ENCODE peak calls at places on chromosomes 4 and X, in six cellular contexts. R, N, X, J, H and S are unnamed samples.

GRCh38 chr4:124146071-124146470 is 566.5 kb downstream of the ANKRD50 start:
- DNase-seq in R (no peak), N (no peak), J (no peak), X (no peak), H (no peak), S (no peak)

GRCh38 chr4:183485411-183486160 is 19.3 kb upstream of the ING2 start:
- DNase-seq in N (no peak), J (no peak), X (no peak), R (no peak), H (no peak), S (no peak)

GRCh38 chr4:1572964-1573720 is 111.0 kb downstream of the FAM53A start:
- DNase-seq in X (no peak), N (no peak), H (no peak), R (no peak), J (no peak), S (no peak)

GRCh38 chr4:183284229-183284628 is 35.8 kb downstream of the CLDN22 start:
- DNase-seq in H (no peak), X (no peak), R (no peak), J (no peak), N (no peak), S (no peak)

GRCh38 chrX:78199851-78200250 is 60.4 kb upstream of the TAF9B start:
- DNase-seq in R (no peak), X (peak; percentile 47), H (no peak), N (peak; percentile 31), J (no peak), S (no peak)

GRCh38 chr4:114087596-114088230 is 108.3 kb upstream of the ARSJ start:
- DNase-seq in R (no peak), X (no peak), J (no peak), N (no peak), H (no peak), S (no peak)

GRCh38 chrX:131366387-131366786 is 77.3 kb upstream of the IGSF1 start:
- DNase-seq in H (no peak), N (peak; percentile 27), X (no peak), J (no peak), R (no peak), S (no peak)

GRCh38 chr4:98262431-98262830 is 1.2 kb downstream of the RAP1GDS1 start:
- DNase-seq in H (no peak), N (no peak), R (no peak), X (no peak), J (no peak), S (no peak)

GRCh38 chrX:101117701-101118100 is 19.7 kb downstream of the CENPI start:
- DNase-seq in J (no peak), R (no peak), H (no peak), X (no peak), N (no peak), S (no peak)

GRCh38 chr4:143089291-143089690 is 95.4 kb upstream of the USP38 start:
- DNase-seq in X (no peak), R (no peak), H (no peak), J (no peak), N (no peak), S (no peak)

GRCh38 chr4:78079701-78080430 is 22.7 kb downstream of the FRAS1 start:
- DNase-seq in N (no peak), J (no peak), X (no peak), R (no peak), H (no peak), S (no peak)

GRCh38 chrX:135114392-135114791 is 5.9 kb downstream of the ETDB start:
- DNase-seq in R (no peak), X (no peak), J (peak; percentile 61), H (no peak), N (no peak), S (no peak)

GRCh38 chr4:104975617-104976016 is 171.1 kb upstream of the TET2 start:
- DNase-seq in X (no peak), R (no peak), J (no peak), N (no peak), H (no peak), S (no peak)

GRCh38 chr4:6716958-6717655 is 1.1 kb downstream of the BLOC1S4 start:
- DNase-seq in N (no peak), X (no peak), J (no peak), H (no peak), R (no peak), S (no peak)

GRCh38 chr4:158808399-158808798 is 39.6 kb downstream of the FNIP2 start:
- DNase-seq in N (no peak), J (no peak), H (no peak), X (no peak), R (no peak), S (no peak)

GRCh38 chr4:1402516-1403101 is 3.6 kb downstream of the NKX1-1 start:
- DNase-seq in H (no peak), N (no peak), J (no peak), X (no peak), R (peak; percentile 18), S (peak; percentile 25)

GRCh38 chr4:154707877-154708276 is 35.9 kb upstream of the LRAT start:
- DNase-seq in X (no peak), R (no peak), J (no peak), N (no peak), H (no peak), S (no peak)

GRCh38 chrX:115023139-115023538 is 5.7 kb upstream of the IL13RA2 start:
- DNase-seq in J (no peak), X (no peak), R (no peak), N (no peak), H (no peak), S (no peak)

GRCh38 chr4:174658246-174658645 is 136.0 kb upstream of the HPGD start:
- DNase-seq in X (no peak), N (no peak), R (no peak), J (no peak), H (no peak), S (no peak)

GRCh38 chrX:47595701-47596655 is 13.7 kb downstream of the TIMP1 start:
- DNase-seq in J (no peak), X (no peak), N (no peak), H (no peak), R (no peak), S (no peak)

GRCh38 chr4:128601992-128602695 is 207.4 kb upstream of the JADE1 start:
- DNase-seq in N (no peak), X (peak; percentile 37), J (no peak), H (peak; percentile 30), R (no peak), S (no peak)

GRCh38 chr4:186932631-186933150 is 209.0 kb upstream of the FAT1 start:
- DNase-seq in H (no peak), X (no peak), R (no peak), N (peak; percentile 29), J (no peak), S (no peak)

GRCh38 chrX:152915541-152916241 is 17.8 kb downstream of the ZNF185 start:
- DNase-seq in X (peak; percentile 73), H (peak; percentile 65), R (peak; percentile 62), J (no peak), N (peak; percentile 22), S (peak; percentile 68)

GRCh38 chr4:101967697-101968346 is 177.3 kb downstream of the BANK1 start:
- DNase-seq in R (no peak), J (no peak), N (no peak), X (no peak), H (no peak), S (no peak)
- TF ChIP-seq TAF1 in R (no peak), J (no peak), N (no peak), X (no peak), H (no peak), S (no peak)

GRCh38 chr4:168734703-168735688 is 238.1 kb downstream of the PALLD start:
- DNase-seq in J (no peak), H (no peak), N (no peak), X (no peak), R (no peak), S (no peak)
- TF ChIP-seq POLR2AphosphoS5 in J (no peak), H (no peak), N (no peak), X (no peak), R (no peak), S (no peak)

DNA sequence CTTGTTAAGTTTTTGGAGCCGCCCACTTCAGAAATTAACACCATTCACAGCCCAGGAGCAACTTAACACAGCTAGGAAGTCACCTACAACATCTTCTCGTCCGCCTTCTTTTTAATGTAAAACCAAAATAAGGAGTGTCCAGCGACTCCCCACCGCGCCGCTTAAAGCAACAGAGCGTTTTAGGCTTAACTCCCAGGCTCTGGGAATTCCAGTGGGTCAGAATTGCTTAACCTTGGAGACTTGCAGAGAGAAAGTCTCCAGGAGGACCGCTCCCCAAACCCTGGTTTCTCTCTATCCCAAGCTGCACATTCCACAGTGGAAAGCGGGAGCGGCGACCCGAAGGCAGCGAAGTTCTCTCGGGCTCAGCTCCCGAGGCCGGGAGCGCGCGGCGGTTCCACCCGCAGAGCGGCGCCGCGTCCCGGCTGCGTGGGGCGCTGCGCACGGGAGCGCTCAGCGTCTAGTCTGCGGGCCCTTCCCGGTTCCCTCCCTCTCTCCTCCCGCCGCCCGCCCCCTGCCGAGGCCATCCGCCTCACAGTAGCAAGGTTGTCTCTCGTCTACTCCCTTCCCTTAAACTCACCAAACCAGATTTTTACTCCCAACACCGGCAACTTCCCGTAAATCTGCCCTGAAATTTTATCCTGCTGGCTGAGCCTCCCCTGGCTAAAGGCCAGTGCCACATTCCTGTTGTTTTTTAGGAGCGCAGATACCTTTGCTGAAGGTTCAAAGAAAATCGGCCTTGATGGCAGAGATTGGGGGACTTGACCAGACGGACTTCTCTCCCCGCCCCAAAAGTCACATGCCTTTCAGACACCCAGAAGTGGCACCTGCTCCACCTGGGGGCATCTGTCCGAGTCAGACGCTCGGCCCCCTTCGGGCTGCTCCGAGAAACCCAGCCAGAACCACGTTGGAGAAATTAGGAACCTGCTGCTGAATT is at the start of gene RBM47:
- DNase-seq in H (peak; percentile 88), N (no peak), J (no peak), X (no peak), R (peak; percentile 33), S (peak; percentile 31)
- TF ChIP-seq POLR2A in H (peak; percentile 55), N (no peak), J (peak; percentile 61), X (no peak), R (peak; percentile 32), S (peak; percentile 48)

GRCh38 chrX:31265383-31265782 is 193.5 kb upstream of the FTHL17 start:
- DNase-seq in X (no peak), R (no peak), H (no peak), J (no peak), N (peak; percentile 82), S (no peak)

GRCh38 chrX:31271615-31272471 is 200.0 kb upstream of the FTHL17 start:
- DNase-seq in N (no peak), R (no peak), X (no peak), H (no peak), J (no peak), S (no peak)

GRCh38 chrX:31268359-31268758 is 196.5 kb upstream of the FTHL17 start:
- DNase-seq in H (no peak), J (no peak), N (peak; percentile 2), R (no peak), X (no peak), S (no peak)

GRCh38 chrX:31269914-31270313 is 198.1 kb upstream of the FTHL17 start:
- DNase-seq in X (no peak), R (no peak), H (no peak), J (no peak), N (no peak), S (no peak)

GRCh38 chrX:31266172-31267076 is 194.6 kb upstream of the FTHL17 start:
- DNase-seq in X (peak; percentile 70), N (peak; percentile 25), R (peak; percentile 53), J (no peak), H (peak; percentile 65), S (peak; percentile 11)
- TF ChIP-seq TAF1 in X (no peak), N (peak; percentile 46), R (no peak), J (no peak), H (no peak), S (no peak)

GRCh38 chrX:275967-276587 is 5.1 kb upstream of the PLCXD1 start:
- DNase-seq in R (peak; percentile 75), J (no peak), X (peak; percentile 79), H (peak; percentile 87), N (peak; percentile 73), S (peak; percentile 61)
- TF ChIP-seq POLR2AphosphoS5 in R (no peak), J (no peak), X (no peak), H (no peak), N (peak; percentile 95), S (no peak)